ENCODE peak calls at places on chromosome 7, in eight cellular contexts. One of them, this sample, is unnamed.

GRCh38 chr7:135490783-135491182 is 19.1 kb downstream of the CNOT4 start:
- DNase-seq in K562: peak
- DNase-seq in transverse colon: no peak
- DNase-seq in HL-60: no peak
- DNase-seq in upper lobe of left lung: no peak
- DNase-seq in GM12892: no peak
- DNase-seq in SK-N-SH: no peak
- DNase-seq in SK-N-MC: no peak
- DNase-seq in this sample: no peak

GRCh38 chr7:5432691-5433090 is 9.1 kb upstream of the TNRC18 start:
- DNase-seq in K562: no peak
- DNase-seq in transverse colon: no peak
- DNase-seq in HL-60: no peak
- DNase-seq in upper lobe of left lung: no peak
- DNase-seq in GM12892: no peak
- DNase-seq in SK-N-SH: no peak
- DNase-seq in SK-N-MC: no peak
- DNase-seq in this sample: no peak

GRCh38 chr7:93147358-93147757 is 827 bp downstream of the SAMD9L start:
- DNase-seq in K562: peak
- DNase-seq in transverse colon: peak
- DNase-seq in HL-60: no peak
- DNase-seq in upper lobe of left lung: no peak
- DNase-seq in GM12892: peak
- DNase-seq in SK-N-SH: no peak
- DNase-seq in SK-N-MC: no peak
- DNase-seq in this sample: no peak

GRCh38 chr7:140494877-140495276 is 15.6 kb upstream of the MKRN1 start:
- DNase-seq in K562: no peak
- DNase-seq in transverse colon: no peak
- DNase-seq in HL-60: no peak
- DNase-seq in upper lobe of left lung: no peak
- DNase-seq in GM12892: no peak
- DNase-seq in SK-N-SH: no peak
- DNase-seq in SK-N-MC: no peak
- DNase-seq in this sample: no peak

GRCh38 chr7:87934699-87935372 is 785 bp downstream of the ADAM22 start:
- DNase-seq in K562: no peak
- DNase-seq in transverse colon: peak
- DNase-seq in HL-60: no peak
- DNase-seq in upper lobe of left lung: peak
- DNase-seq in GM12892: peak
- DNase-seq in SK-N-SH: peak
- DNase-seq in SK-N-MC: no peak
- DNase-seq in this sample: no peak

GRCh38 chr7:72493850-72494661 is 81.9 kb upstream of the CALN1 start:
- DNase-seq in K562: peak
- DNase-seq in transverse colon: peak
- DNase-seq in HL-60: peak
- DNase-seq in upper lobe of left lung: peak
- DNase-seq in GM12892: peak
- DNase-seq in SK-N-SH: peak
- DNase-seq in SK-N-MC: peak
- DNase-seq in this sample: no peak

GRCh38 chr7:55052081-55052480 is 33.3 kb downstream of the EGFR start:
- DNase-seq in K562: no peak
- DNase-seq in transverse colon: no peak
- DNase-seq in HL-60: no peak
- DNase-seq in upper lobe of left lung: no peak
- DNase-seq in GM12892: no peak
- DNase-seq in SK-N-SH: no peak
- DNase-seq in SK-N-MC: no peak
- DNase-seq in this sample: no peak

GRCh38 chr7:30201921-30202320 is 67.1 kb downstream of the MTURN start:
- DNase-seq in K562: no peak
- DNase-seq in transverse colon: no peak
- DNase-seq in HL-60: no peak
- DNase-seq in upper lobe of left lung: no peak
- DNase-seq in GM12892: no peak
- DNase-seq in SK-N-SH: no peak
- DNase-seq in SK-N-MC: no peak
- DNase-seq in this sample: no peak

GRCh38 chr7:48537561-48537960 is 366.3 kb downstream of the ABCA13 start:
- DNase-seq in K562: no peak
- DNase-seq in transverse colon: no peak
- DNase-seq in HL-60: no peak
- DNase-seq in upper lobe of left lung: no peak
- DNase-seq in GM12892: no peak
- DNase-seq in SK-N-SH: no peak
- DNase-seq in SK-N-MC: no peak
- DNase-seq in this sample: no peak

GRCh38 chr7:45721949-45722598 is 147.9 kb downstream of the ADCY1 start:
- DNase-seq in K562: no peak
- DNase-seq in transverse colon: no peak
- DNase-seq in HL-60: no peak
- DNase-seq in upper lobe of left lung: no peak
- DNase-seq in GM12892: no peak
- DNase-seq in SK-N-SH: peak
- DNase-seq in SK-N-MC: no peak
- DNase-seq in this sample: no peak

GRCh38 chr7:70714506-70715038 is 417.4 kb upstream of the GALNT17 start:
- DNase-seq in K562: no peak
- DNase-seq in transverse colon: no peak
- DNase-seq in HL-60: no peak
- DNase-seq in upper lobe of left lung: no peak
- DNase-seq in GM12892: no peak
- DNase-seq in SK-N-SH: no peak
- DNase-seq in SK-N-MC: no peak
- DNase-seq in this sample: no peak

GRCh38 chr7:139683137-139683871 is 94.5 kb downstream of the HIPK2 start:
- DNase-seq in K562: no peak
- DNase-seq in transverse colon: peak
- DNase-seq in HL-60: no peak
- DNase-seq in upper lobe of left lung: no peak
- DNase-seq in GM12892: no peak
- DNase-seq in SK-N-SH: no peak
- DNase-seq in SK-N-MC: no peak
- DNase-seq in this sample: no peak

DNA sequence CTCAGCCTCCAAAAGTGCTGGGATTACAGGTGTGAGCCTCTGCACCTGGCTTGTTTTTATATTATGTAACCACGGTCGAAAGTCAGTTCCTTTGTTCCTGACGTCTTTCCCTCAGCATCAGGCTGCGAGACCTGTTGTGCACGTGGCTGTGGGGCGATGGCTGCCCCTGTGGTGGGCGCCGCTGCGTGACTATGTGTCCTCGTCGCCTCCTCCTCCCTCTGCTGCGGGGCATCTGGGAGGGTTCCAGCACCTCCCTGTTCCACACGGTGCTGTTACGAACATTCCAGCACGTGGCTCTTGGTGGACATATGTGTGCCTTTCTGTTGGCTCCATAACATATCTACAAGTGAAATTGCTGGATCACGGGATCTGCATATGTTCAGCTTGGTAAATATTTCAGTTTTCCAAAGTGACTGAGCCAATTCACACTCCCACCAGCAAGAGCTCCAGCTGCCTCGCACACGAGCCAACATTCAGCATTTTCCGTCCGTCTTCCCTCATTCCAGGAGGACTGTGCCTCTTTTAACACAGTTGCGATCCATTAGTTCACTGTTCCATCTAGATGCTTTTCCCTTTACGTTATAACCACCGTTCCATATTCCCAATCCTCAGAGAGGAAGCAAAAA is 25.1 kb downstream of the SNX8 start:
- DNase-seq in K562: no peak
- DNase-seq in transverse colon: no peak
- DNase-seq in HL-60: no peak
- DNase-seq in upper lobe of left lung: no peak
- DNase-seq in GM12892: no peak
- DNase-seq in SK-N-SH: no peak
- DNase-seq in SK-N-MC: no peak
- DNase-seq in this sample: no peak
- TF ChIP-seq POLR2AphosphoS5 in K562: no peak
- TF ChIP-seq POLR2AphosphoS5 in transverse colon: no peak
- TF ChIP-seq POLR2AphosphoS5 in HL-60: no peak
- TF ChIP-seq POLR2AphosphoS5 in upper lobe of left lung: no peak
- TF ChIP-seq POLR2AphosphoS5 in GM12892: no peak
- TF ChIP-seq POLR2AphosphoS5 in SK-N-SH: no peak
- TF ChIP-seq POLR2AphosphoS5 in SK-N-MC: no peak
- TF ChIP-seq POLR2AphosphoS5 in this sample: no peak

GRCh38 chr7:12152196-12152918 is 58.7 kb upstream of the TMEM106B start:
- DNase-seq in K562: no peak
- DNase-seq in transverse colon: no peak
- DNase-seq in HL-60: no peak
- DNase-seq in upper lobe of left lung: no peak
- DNase-seq in GM12892: no peak
- DNase-seq in SK-N-SH: peak
- DNase-seq in SK-N-MC: no peak
- DNase-seq in this sample: no peak
- TF ChIP-seq POLR2AphosphoS5 in K562: no peak
- TF ChIP-seq POLR2AphosphoS5 in transverse colon: no peak
- TF ChIP-seq POLR2AphosphoS5 in HL-60: no peak
- TF ChIP-seq POLR2AphosphoS5 in upper lobe of left lung: no peak
- TF ChIP-seq POLR2AphosphoS5 in GM12892: no peak
- TF ChIP-seq POLR2AphosphoS5 in SK-N-SH: no peak
- TF ChIP-seq POLR2AphosphoS5 in SK-N-MC: no peak
- TF ChIP-seq POLR2AphosphoS5 in this sample: no peak

DNA sequence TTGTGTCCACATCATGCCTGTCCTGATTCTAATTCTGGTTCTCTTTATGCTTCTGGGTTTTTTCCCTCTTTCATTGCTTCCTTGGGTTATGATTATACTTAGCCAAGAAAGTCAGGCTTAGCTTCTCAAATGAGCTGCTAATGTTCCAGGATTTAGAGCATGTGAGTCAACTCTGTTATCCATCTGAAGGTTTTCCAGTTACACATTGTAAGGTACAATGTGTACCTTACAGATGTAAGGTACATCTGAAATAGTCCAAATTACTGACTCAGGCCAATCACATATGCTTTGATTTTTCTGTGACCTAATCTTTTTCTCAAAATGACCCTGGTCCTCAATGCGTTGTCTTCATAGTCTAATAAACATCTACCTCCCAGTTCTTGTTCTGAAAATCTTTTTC is 13.3 kb upstream of the MIOS start:
- DNase-seq in K562: no peak
- DNase-seq in transverse colon: no peak
- DNase-seq in HL-60: no peak
- DNase-seq in upper lobe of left lung: no peak
- DNase-seq in GM12892: no peak
- DNase-seq in SK-N-SH: no peak
- DNase-seq in SK-N-MC: no peak
- DNase-seq in this sample: no peak
- TF ChIP-seq POLR2AphosphoS5 in K562: no peak
- TF ChIP-seq POLR2AphosphoS5 in transverse colon: no peak
- TF ChIP-seq POLR2AphosphoS5 in HL-60: no peak
- TF ChIP-seq POLR2AphosphoS5 in upper lobe of left lung: no peak
- TF ChIP-seq POLR2AphosphoS5 in GM12892: no peak
- TF ChIP-seq POLR2AphosphoS5 in SK-N-SH: no peak
- TF ChIP-seq POLR2AphosphoS5 in SK-N-MC: no peak
- TF ChIP-seq POLR2AphosphoS5 in this sample: peak

GRCh38 chr7:143884978-143885559 is 16.9 kb downstream of the TCAF1 start:
- DNase-seq in K562: peak
- DNase-seq in transverse colon: no peak
- DNase-seq in HL-60: no peak
- DNase-seq in upper lobe of left lung: peak
- DNase-seq in GM12892: peak
- DNase-seq in SK-N-SH: peak
- DNase-seq in SK-N-MC: no peak
- DNase-seq in this sample: no peak

GRCh38 chr7:143885951-143886350 is 16.0 kb downstream of the TCAF1 start:
- DNase-seq in K562: no peak
- DNase-seq in transverse colon: no peak
- DNase-seq in HL-60: no peak
- DNase-seq in upper lobe of left lung: no peak
- DNase-seq in GM12892: no peak
- DNase-seq in SK-N-SH: no peak
- DNase-seq in SK-N-MC: no peak
- DNase-seq in this sample: no peak

GRCh38 chr7:143882020-143882610 is 19.9 kb downstream of the TCAF1 start:
- DNase-seq in K562: no peak
- DNase-seq in transverse colon: peak
- DNase-seq in HL-60: no peak
- DNase-seq in upper lobe of left lung: peak
- DNase-seq in GM12892: no peak
- DNase-seq in SK-N-SH: peak
- DNase-seq in SK-N-MC: no peak
- DNase-seq in this sample: no peak

GRCh38 chr7:143884276-143884977 is 17.5 kb downstream of the TCAF1 start:
- DNase-seq in K562: no peak
- DNase-seq in transverse colon: no peak
- DNase-seq in HL-60: no peak
- DNase-seq in upper lobe of left lung: no peak
- DNase-seq in GM12892: no peak
- DNase-seq in SK-N-SH: no peak
- DNase-seq in SK-N-MC: no peak
- DNase-seq in this sample: no peak

GRCh38 chr7:143882611-143883078 is 19.3 kb downstream of the TCAF1 start:
- DNase-seq in K562: no peak
- DNase-seq in transverse colon: peak
- DNase-seq in HL-60: no peak
- DNase-seq in upper lobe of left lung: peak
- DNase-seq in GM12892: no peak
- DNase-seq in SK-N-SH: peak
- DNase-seq in SK-N-MC: no peak
- DNase-seq in this sample: no peak
- TF ChIP-seq POLR2AphosphoS5 in K562: no peak
- TF ChIP-seq POLR2AphosphoS5 in transverse colon: no peak
- TF ChIP-seq POLR2AphosphoS5 in HL-60: no peak
- TF ChIP-seq POLR2AphosphoS5 in upper lobe of left lung: peak
- TF ChIP-seq POLR2AphosphoS5 in GM12892: no peak
- TF ChIP-seq POLR2AphosphoS5 in SK-N-SH: peak
- TF ChIP-seq POLR2AphosphoS5 in SK-N-MC: peak
- TF ChIP-seq POLR2AphosphoS5 in this sample: peak

DNA sequence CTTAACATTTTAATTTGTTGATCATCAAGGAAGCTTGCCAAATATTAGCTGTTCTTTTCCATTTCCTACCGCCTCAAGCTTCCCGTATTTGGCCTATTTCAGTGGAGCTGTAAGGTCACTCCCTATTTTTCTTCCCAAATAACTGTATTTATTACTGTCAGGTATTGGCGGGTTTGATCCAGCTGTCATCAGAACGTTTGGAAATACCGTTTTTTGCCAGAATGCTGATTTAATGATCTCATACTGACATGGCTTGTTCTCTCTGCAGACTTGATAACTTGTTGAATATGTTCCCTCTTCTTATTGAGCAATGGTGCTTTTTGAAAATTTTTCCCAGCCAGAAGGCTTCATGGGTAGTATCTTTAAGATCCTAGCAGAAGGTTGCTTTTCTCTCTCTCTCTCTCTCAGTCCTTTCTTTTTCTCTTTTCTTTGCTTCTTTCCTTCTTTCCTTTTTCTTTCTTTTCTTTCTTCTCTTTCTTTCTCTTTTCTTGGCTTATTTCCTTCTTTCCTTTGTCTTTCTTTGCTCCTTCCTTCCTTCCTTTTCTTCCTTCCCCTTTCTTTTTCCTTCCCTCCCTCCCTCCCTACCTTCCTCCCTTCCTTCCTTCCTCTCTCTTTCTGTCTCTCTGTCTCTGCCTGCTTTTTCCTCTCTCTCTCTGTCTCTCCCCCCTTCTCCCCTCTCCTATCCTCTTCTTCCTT is 42.1 kb downstream of the CUX1 start:
- DNase-seq in K562: no peak
- DNase-seq in transverse colon: no peak
- DNase-seq in HL-60: peak
- DNase-seq in upper lobe of left lung: no peak
- DNase-seq in GM12892: no peak
- DNase-seq in SK-N-SH: no peak
- DNase-seq in SK-N-MC: no peak
- DNase-seq in this sample: no peak
- TF ChIP-seq POLR2AphosphoS5 in K562: no peak
- TF ChIP-seq POLR2AphosphoS5 in transverse colon: no peak
- TF ChIP-seq POLR2AphosphoS5 in HL-60: no peak
- TF ChIP-seq POLR2AphosphoS5 in upper lobe of left lung: peak
- TF ChIP-seq POLR2AphosphoS5 in GM12892: no peak
- TF ChIP-seq POLR2AphosphoS5 in SK-N-SH: no peak
- TF ChIP-seq POLR2AphosphoS5 in SK-N-MC: no peak
- TF ChIP-seq POLR2AphosphoS5 in this sample: no peak

This sample was measured in vagina.